ENCODE peak calls at places on chromosomes 3 and 15, in four cellular contexts. P is IMR-90, N is endothelial cell of umbilical vein, B is K562. W is an unnamed sample.
A peak's percentile ranks its signal among the peaks of the same experiment; 100 is the strongest.

GRCh38 chr3:60323651-60324050 is 927.6 kb downstream of the FHIT start:
- DNase-seq in B (no peak), N (no peak), P (no peak), W (no peak)

GRCh38 chr15:52261498-52262242 is 33.9 kb downstream of the MYO5C start:
- DNase-seq in P (peak; percentile 77), N (peak; percentile 95), B (no peak), W (no peak)

GRCh38 chr15:58952751-58953150 is 19.3 kb upstream of the SLTM start:
- DNase-seq in N (peak; percentile 19), B (no peak), P (peak; percentile 52), W (no peak)

GRCh38 chr3:77179762-77180161 is 139.9 kb downstream of the ROBO2 start:
- DNase-seq in P (no peak), N (no peak), B (peak; percentile 71), W (no peak)

GRCh38 chr3:123883656-123884257 is 375 bp downstream of the MYLK start:
- DNase-seq in P (no peak), B (no peak), N (no peak), W (no peak)

GRCh38 chr15:39204031-39204430 is 376.8 kb upstream of the THBS1 start:
- DNase-seq in B (no peak), N (peak; percentile 48), P (peak; percentile 69), W (no peak)

GRCh38 chr3:179279837-179280236 is 28.9 kb upstream of the KCNMB3 start:
- DNase-seq in P (no peak), B (no peak), N (no peak), W (no peak)

GRCh38 chr3:141578197-141578596 is 91.4 kb downstream of the RASA2 start:
- DNase-seq in P (peak; percentile 80), N (no peak), B (no peak), W (no peak)

GRCh38 chr3:113084777-113085176 is 94.0 kb downstream of the GTPBP8 start:
- DNase-seq in N (peak; percentile 10), P (peak; percentile 88), B (no peak), W (no peak)

GRCh38 chr15:29405564-29405963 is 135.9 kb upstream of the NSMCE3 start:
- DNase-seq in P (no peak), B (no peak), N (no peak), W (no peak)

GRCh38 chr3:118213892-118214291 is 820.8 kb downstream of the IGSF11 start:
- DNase-seq in P (no peak), N (no peak), B (no peak), W (no peak)

GRCh38 chr15:51874751-51875644 is 45.5 kb downstream of the TMOD3 start:
- DNase-seq in N (peak; percentile 92), B (peak; percentile 44), P (peak; percentile 99), W (peak; percentile 90)

GRCh38 chr3:136919799-136920580 is 37.8 kb upstream of the IL20RB start:
- DNase-seq in N (peak; percentile 92), P (no peak), B (no peak), W (no peak)

GRCh38 chr15:51243774-51244173 is 94.6 kb downstream of the CYP19A1 start:
- DNase-seq in P (peak; percentile 16), B (no peak), N (no peak), W (no peak)

GRCh38 chr15:61327019-61327631 is 98.0 kb upstream of the RORA start:
- DNase-seq in N (no peak), B (no peak), P (no peak), W (no peak)

GRCh38 chr15:68480296-68480695 is 48.3 kb upstream of the ITGA11 start:
- DNase-seq in B (no peak), N (no peak), P (no peak), W (no peak)

GRCh38 chr15:68389936-68390790 is 41.8 kb downstream of the ITGA11 start:
- DNase-seq in N (peak; percentile 80), P (peak; percentile 74), B (no peak), W (no peak)

GRCh38 chr3:172520332-172520831 is 2.8 kb downstream of the TNFSF10 start:
- DNase-seq in B (no peak), P (peak; percentile 95), N (peak; percentile 97), W (peak; percentile 46)

GRCh38 chr15:96073908-96074307 is 256.6 kb upstream of the NR2F2 start:
- DNase-seq in B (peak; percentile 47), N (no peak), P (no peak), W (no peak)

GRCh38 chr3:11539218-11539617 is 104.5 kb downstream of the VGLL4 start:
- DNase-seq in P (no peak), B (no peak), N (no peak), W (no peak)

GRCh38 chr3:161253711-161254110 is 32.6 kb downstream of the NMD3 start:
- DNase-seq in B (no peak), N (peak; percentile 21), P (no peak), W (no peak)

GRCh38 chr15:52113708-52114107 is 1.1 kb upstream of the BCL2L10 start:
- DNase-seq in N (no peak), B (no peak), P (no peak), W (no peak)

DNA sequence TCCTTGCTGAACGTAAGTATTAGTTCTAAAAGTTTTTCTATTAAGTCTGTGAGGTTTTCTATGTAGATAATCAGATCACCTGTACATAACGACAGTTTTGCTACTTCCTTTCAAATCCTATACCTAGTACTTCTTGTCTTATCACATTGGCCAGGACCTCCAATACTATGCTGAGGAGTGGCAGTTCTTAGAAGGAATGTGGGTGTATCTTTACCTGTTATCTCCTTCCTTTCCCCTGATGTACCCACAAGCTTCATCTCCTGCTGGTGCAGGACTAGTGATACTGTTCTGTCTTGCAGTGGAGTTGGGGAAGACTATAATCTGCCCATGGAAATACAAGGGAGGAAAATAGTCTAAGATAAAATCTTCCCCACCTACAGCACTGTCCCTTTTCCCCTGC is 16.8 kb upstream of the CA12 start:
- DNase-seq in P (no peak), N (no peak), B (no peak), W (no peak)
- H3K9me1 ChIP-seq in P (peaks cover 4% of the 10 kb centered on the region), N (no peaks in the 10 kb centered on the region), B (no peaks in the 10 kb centered on the region), W (no peaks in the 10 kb centered on the region)

GRCh38 chr15:70563561-70564095 is 199.7 kb downstream of the UACA start:
- DNase-seq in P (no peak), N (no peak), B (no peak), W (no peak)

GRCh38 chr15:70559840-70560239 is 203.5 kb downstream of the UACA start:
- DNase-seq in N (no peak), B (no peak), P (no peak), W (no peak)

GRCh38 chr15:70561885-70562284 is 201.5 kb downstream of the UACA start:
- DNase-seq in N (no peak), P (no peak), B (no peak), W (no peak)

GRCh38 chr15:70560617-70561328 is 202.6 kb downstream of the UACA start:
- DNase-seq in B (no peak), N (no peak), P (no peak), W (no peak)

DNA sequence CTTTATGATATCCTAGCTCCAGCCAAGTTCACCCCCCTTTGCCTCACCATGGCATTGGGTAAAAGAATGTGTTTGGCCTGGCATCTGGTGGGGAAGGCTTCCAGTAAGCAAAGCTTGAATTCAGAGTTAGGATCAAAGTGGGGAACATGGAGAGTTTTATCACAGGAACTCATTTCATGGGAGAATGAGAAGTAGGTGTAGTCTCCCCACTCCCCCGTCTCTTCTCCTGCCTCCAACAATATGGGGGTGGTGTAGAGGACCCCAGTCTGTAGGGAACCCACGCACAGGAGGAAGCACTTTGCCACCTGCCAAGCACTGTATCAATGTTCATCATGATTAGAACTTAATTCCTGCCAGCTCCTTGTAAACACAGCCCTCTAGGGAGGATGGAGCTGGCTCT is 200.5 kb downstream of the UACA start:
- DNase-seq in B (no peak), N (no peak), P (no peak), W (no peak)
- H3K9me1 ChIP-seq in B (no peaks in the 10 kb centered on the region), N (no peaks in the 10 kb centered on the region), P (peaks cover 9% of the 10 kb centered on the region), W (no peaks in the 10 kb centered on the region)

DNA sequence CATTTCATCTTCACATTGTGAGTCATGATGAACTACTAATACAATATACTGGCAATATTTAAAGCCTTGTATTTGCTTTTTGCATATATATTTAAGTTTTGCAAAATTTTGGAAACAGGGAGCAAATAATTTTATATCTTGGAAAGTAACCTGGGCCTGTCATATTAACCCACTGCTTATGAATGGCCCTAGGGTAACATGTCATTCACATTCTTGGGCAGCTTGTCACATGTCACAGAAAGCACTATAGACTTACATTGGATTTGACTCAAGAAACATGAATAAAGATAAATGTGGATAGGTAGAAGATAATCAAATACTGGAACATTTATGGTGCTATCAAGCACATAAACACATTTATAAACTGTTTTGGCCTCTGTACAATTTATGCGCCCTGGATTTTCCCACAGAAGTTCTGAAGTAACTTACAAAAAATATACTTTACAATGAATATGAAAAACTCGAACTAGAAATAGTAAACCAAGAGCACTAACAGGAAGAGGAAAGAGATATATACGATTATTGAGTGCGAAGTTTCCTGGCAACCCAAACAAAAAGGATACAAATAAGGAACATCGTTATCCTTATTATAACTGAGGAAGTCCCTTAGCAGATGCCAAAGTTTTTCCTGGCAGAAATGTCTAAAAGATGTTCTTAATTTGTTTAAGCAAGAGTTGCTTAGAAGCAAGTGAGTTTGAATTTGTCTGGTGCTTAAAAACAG is 257.2 kb downstream of the RBMS3 start:
- DNase-seq in N (peak; percentile 77), P (no peak), B (no peak), W (peak; percentile 1)
- H3K9me1 ChIP-seq in N (no peaks in the 10 kb centered on the region), P (peaks cover 3% of the 10 kb centered on the region), B (no peaks in the 10 kb centered on the region), W (no peaks in the 10 kb centered on the region)

GRCh38 chr15:92645051-92645631 is 10.4 kb downstream of the FAM174B start:
- DNase-seq in B (peak; percentile 21), P (no peak), N (peak; percentile 87), W (no peak)
- H3K9me1 ChIP-seq in B (no peaks in the 10 kb centered on the region), P (no peaks in the 10 kb centered on the region), N (no peaks in the 10 kb centered on the region), W (no peaks in the 10 kb centered on the region)

GRCh38 chr3:177596248-177596821 is 399.1 kb upstream of the TBL1XR1 start:
- DNase-seq in B (no peak), N (peak; percentile 16), P (no peak), W (no peak)

GRCh38 chr3:177596822-177597271 is 399.6 kb upstream of the TBL1XR1 start:
- DNase-seq in N (no peak), P (no peak), B (no peak), W (no peak)

GRCh38 chr3:177595789-177596188 is 398.5 kb upstream of the TBL1XR1 start:
- DNase-seq in B (no peak), P (peak; percentile 93), N (no peak), W (no peak)

GRCh38 chr3:177591371-177591770 is 394.1 kb upstream of the TBL1XR1 start:
- DNase-seq in N (no peak), P (no peak), B (no peak), W (peak; percentile 81)

GRCh38 chr3:177594096-177594495 is 396.8 kb upstream of the TBL1XR1 start:
- DNase-seq in B (no peak), P (no peak), N (no peak), W (no peak)
- H3K9me1 ChIP-seq in B (no peaks in the 10 kb centered on the region), P (peaks cover 10% of the 10 kb centered on the region), N (no peaks in the 10 kb centered on the region), W (no peaks in the 10 kb centered on the region)

W was measured in keratinocyte.